ENCODE peak calls at places on chromosomes 12 and 14, in six cellular contexts. U is body of pancreas, A is nephron progenitor cell, Y is AG09309, O is brain microvascular endothelial cell, L is K562. I is an unnamed sample.

GRCh38 chr14:59570122-59570521 is 6.5 kb downstream of the CCDC175 start:
- DNase-seq in U (no peak), A (no peak), Y (no peak), O (no peak), L (no peak), I (no peak)

GRCh38 chr12:67991158-67991557 is 1.9 kb downstream of the IFNG-AS1 start:
- DNase-seq in U (no peak), A (no peak), Y (no peak), O (no peak), L (no peak), I (no peak)

GRCh38 chr14:100532916-100533630 is 54.1 kb downstream of the BEGAIN start:
- DNase-seq in U (peak), A (no peak), Y (no peak), O (no peak), L (no peak), I (peak)

GRCh38 chr12:114327765-114328164 is 78.2 kb downstream of the TBX5 start:
- DNase-seq in U (no peak), A (no peak), Y (no peak), O (no peak), L (no peak), I (no peak)

GRCh38 chr12:89899651-89900050 is 191.0 kb upstream of the ATP2B1 start:
- DNase-seq in U (no peak), A (no peak), Y (no peak), O (no peak), L (no peak), I (no peak)

GRCh38 chr14:97107760-97108159 is 310.6 kb downstream of the VRK1 start:
- DNase-seq in U (no peak), A (no peak), Y (no peak), O (no peak), L (no peak), I (no peak)

GRCh38 chr12:108967869-108968540 is 52.9 kb downstream of the SVOP start:
- DNase-seq in U (no peak), A (no peak), Y (no peak), O (peak), L (peak), I (no peak)

GRCh38 chr12:53978477-53979356 is 4.0 kb upstream of the HOTAIR start:
- DNase-seq in U (no peak), A (no peak), Y (no peak), O (no peak), L (no peak), I (no peak)

GRCh38 chr12:107832441-107832840 is 57.9 kb downstream of the ASCL4 start:
- DNase-seq in U (no peak), A (no peak), Y (no peak), O (no peak), L (peak), I (no peak)

GRCh38 chr12:70794131-70794530 is 126.4 kb downstream of the PTPRR start:
- DNase-seq in U (no peak), A (no peak), Y (no peak), O (no peak), L (no peak), I (no peak)

DNA sequence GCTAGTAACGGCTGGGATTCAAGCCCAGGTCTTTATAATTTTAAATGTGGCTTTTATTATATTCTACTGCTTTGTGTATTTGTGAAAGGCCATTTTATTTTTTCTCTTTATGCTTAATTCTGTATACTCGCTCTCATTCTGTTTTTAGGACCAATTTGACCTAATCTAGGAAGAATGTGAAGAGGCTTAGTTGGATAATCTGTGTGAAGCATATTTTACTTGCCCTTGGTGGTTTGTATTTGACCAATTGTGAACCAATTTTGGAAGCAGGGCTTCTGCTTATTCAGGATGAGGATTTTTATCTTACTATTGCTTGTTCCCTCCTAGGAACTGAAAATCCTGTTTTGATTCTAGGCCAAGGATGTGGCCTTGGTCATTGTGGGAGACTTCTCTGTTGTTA is 113.1 kb downstream of the TTC6 start:
- DNase-seq in U (no peak), A (no peak), Y (peak), O (no peak), L (no peak), I (no peak)
- TF ChIP-seq CTCF in U (no peak), A (no peak), Y (no peak), O (no peak), L (no peak), I (no peak)

GRCh38 chr12:93042283-93042682 is 113.2 kb upstream of the EEA1 start:
- DNase-seq in U (no peak), A (no peak), Y (no peak), O (peak), L (no peak), I (no peak)

GRCh38 chr12:93043877-93044209 is 114.7 kb upstream of the EEA1 start:
- DNase-seq in U (no peak), A (no peak), Y (no peak), O (no peak), L (peak), I (no peak)

GRCh38 chr12:93042684-93043083 is 113.6 kb upstream of the EEA1 start:
- DNase-seq in U (no peak), A (no peak), Y (no peak), O (no peak), L (no peak), I (no peak)

GRCh38 chr12:93041416-93041815 is 112.3 kb upstream of the EEA1 start:
- DNase-seq in U (no peak), A (no peak), Y (no peak), O (no peak), L (no peak), I (no peak)

GRCh38 chr12:93043192-93043876 is 114.2 kb upstream of the EEA1 start:
- DNase-seq in U (no peak), A (no peak), Y (no peak), O (no peak), L (peak), I (no peak)
- TF ChIP-seq CTCF in U (no peak), A (no peak), Y (no peak), O (no peak), L (no peak), I (no peak)

GRCh38 chr12:48978291-48978740 is at the start of gene WNT1:
- DNase-seq in U (no peak), A (peak), Y (no peak), O (no peak), L (no peak), I (no peak)
- TF ChIP-seq CTCF in U (no peak), A (peak), Y (no peak), O (no peak), L (no peak), I (no peak)

GRCh38 chr14:73961192-73961591 is 11.1 kb downstream of the COQ6 start:
- DNase-seq in U (no peak), A (no peak), Y (no peak), O (no peak), L (no peak), I (no peak)

DNA sequence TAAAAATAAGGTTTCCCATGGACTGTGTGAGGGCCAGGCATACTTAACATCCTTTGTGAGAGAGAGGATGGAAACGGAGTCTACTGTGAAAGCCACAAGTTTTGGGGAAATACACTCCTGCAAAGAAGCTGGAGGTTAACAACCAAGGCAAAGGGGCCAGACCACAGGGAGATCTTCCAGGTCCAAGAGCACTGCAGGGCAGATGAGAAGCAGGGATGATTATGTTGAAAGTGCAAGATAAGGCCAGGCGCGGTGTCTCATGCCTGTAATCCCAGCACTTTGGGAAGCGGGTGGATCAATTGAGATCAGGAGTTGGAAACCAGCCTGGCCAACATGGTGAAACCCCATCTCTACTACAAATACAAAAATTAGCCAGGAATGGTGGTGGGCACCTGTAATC is 15.1 kb downstream of the COQ6 start:
- DNase-seq in U (no peak), A (no peak), Y (no peak), O (no peak), L (no peak), I (no peak)
- TF ChIP-seq CTCF in U (no peak), A (no peak), Y (no peak), O (no peak), L (no peak), I (no peak)

GRCh38 chr14:51733147-51733546 is 81.4 kb downstream of the FRMD6 start:
- DNase-seq in U (no peak), A (no peak), Y (no peak), O (no peak), L (no peak), I (no peak)

GRCh38 chr14:51744372-51745150 is 92.9 kb downstream of the FRMD6 start:
- DNase-seq in U (no peak), A (no peak), Y (no peak), O (no peak), L (no peak), I (no peak)

GRCh38 chr14:51743588-51744000 is 91.9 kb downstream of the FRMD6 start:
- DNase-seq in U (no peak), A (no peak), Y (no peak), O (no peak), L (no peak), I (no peak)

GRCh38 chr14:51735851-51736250 is 84.1 kb downstream of the FRMD6 start:
- DNase-seq in U (no peak), A (no peak), Y (no peak), O (no peak), L (no peak), I (no peak)

GRCh38 chr14:51738754-51739153 is 87.0 kb downstream of the FRMD6 start:
- DNase-seq in U (no peak), A (no peak), Y (no peak), O (no peak), L (no peak), I (no peak)
- TF ChIP-seq CTCF in U (no peak), A (no peak), Y (no peak), O (peak), L (no peak), I (no peak)

GRCh38 chr14:73025544-73025943 is 1.4 kb downstream of the ZFYVE1 start:
- DNase-seq in U (no peak), A (no peak), Y (no peak), O (no peak), L (peak), I (no peak)

GRCh38 chr14:73026243-73026844 is 562 bp downstream of the ZFYVE1 start:
- DNase-seq in U (no peak), A (no peak), Y (no peak), O (no peak), L (no peak), I (no peak)

GRCh38 chr14:73027546-73027945 is 640 bp upstream of the ZFYVE1 start:
- DNase-seq in U (no peak), A (no peak), Y (no peak), O (no peak), L (peak), I (no peak)

GRCh38 chr14:73026845-73027542 is at the start of gene ZFYVE1:
- DNase-seq in U (peak), A (peak), Y (peak), O (peak), L (peak), I (peak)

GRCh38 chr14:73022051-73022450 is 4.9 kb downstream of the ZFYVE1 start:
- DNase-seq in U (no peak), A (no peak), Y (no peak), O (no peak), L (no peak), I (no peak)
- TF ChIP-seq CTCF in U (no peak), A (no peak), Y (no peak), O (no peak), L (no peak), I (no peak)

GRCh38 chr12:12008931-12009611 is 61.7 kb upstream of the BCL2L14 start:
- DNase-seq in U (no peak), A (peak), Y (no peak), O (peak), L (no peak), I (no peak)
- TF ChIP-seq CTCF in U (no peak), A (no peak), Y (peak), O (peak), L (no peak), I (no peak)

GRCh38 chr14:64117671-64118402 is 176.3 kb downstream of the ESR2 start:
- DNase-seq in U (peak), A (no peak), Y (peak), O (peak), L (no peak), I (peak)
- TF ChIP-seq CTCF in U (no peak), A (no peak), Y (peak), O (peak), L (no peak), I (no peak)

GRCh38 chr12:2179953-2180736 is 127.4 kb downstream of the CACNA1C start:
- DNase-seq in U (peak), A (no peak), Y (peak), O (peak), L (no peak), I (peak)

GRCh38 chr12:2187195-2187963 is 134.6 kb downstream of the CACNA1C start:
- DNase-seq in U (no peak), A (no peak), Y (no peak), O (no peak), L (no peak), I (no peak)

GRCh38 chr12:2185751-2186341 is 133.1 kb downstream of the CACNA1C start:
- DNase-seq in U (no peak), A (no peak), Y (peak), O (no peak), L (no peak), I (no peak)

GRCh38 chr12:2180737-2181082 is 127.9 kb downstream of the CACNA1C start:
- DNase-seq in U (no peak), A (no peak), Y (no peak), O (no peak), L (no peak), I (no peak)

DNA sequence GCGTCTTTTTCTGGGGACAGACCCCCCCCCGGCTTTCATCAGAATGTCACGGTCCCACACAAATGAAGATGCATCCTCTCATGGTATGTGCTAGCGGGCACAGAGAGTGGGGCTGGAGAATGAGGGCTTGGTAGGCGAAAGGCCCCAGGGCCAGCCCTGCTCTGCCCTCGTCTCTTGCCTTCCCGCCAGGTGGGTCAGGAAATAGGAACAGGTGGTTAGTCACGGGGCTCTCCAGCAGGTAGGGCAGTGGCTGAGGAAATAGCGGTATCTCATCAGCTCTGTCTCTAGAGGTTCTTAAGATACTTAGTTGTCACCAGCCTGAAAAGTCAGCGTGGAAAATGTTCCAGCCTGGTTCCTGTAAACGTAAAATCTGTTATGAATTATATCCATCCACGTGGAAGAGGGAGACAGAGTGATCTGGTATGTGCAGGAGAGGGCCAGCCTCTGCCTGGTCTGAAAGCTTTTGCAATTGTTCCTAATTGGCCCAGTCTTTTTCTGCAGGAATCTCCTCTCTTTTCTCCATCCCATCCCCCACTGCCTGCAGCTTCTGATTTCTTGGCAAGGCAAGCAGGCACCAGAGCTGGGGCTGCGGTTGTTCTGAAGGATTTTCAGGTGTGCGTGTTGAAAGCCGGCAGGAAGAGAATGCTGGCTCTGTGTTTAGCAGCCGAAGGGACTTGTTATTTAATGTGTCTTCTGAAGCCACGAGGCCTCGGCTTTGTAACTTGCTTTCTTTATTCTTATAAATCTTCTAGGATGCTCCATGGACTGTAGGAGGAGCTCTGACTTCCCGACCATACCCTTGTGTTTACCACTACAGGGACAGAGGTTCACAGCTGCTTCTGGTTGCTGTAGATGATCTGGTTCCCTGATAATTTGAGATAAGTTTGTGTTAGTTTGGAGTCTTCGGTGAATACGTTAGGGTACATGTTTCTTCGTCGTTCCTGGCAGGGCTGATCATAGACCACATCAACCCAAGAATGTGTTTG is 131.1 kb downstream of the CACNA1C start:
- DNase-seq in U (no peak), A (no peak), Y (peak), O (peak), L (no peak), I (no peak)
- TF ChIP-seq CTCF in U (no peak), A (no peak), Y (peak), O (peak), L (no peak), I (no peak)

I was measured in tibial artery.